ENCODE peak calls at places on chromosomes 5 and 9, in eight cellular contexts. W is fibroblast of lung, X is PC-9, I is AG04449, F is AG09309, Q is HCT116, L is ascending aorta, R is IMR-90. B is an unnamed sample.
A peak's percentile ranks its signal among the peaks of the same experiment; 100 is the strongest.

GRCh38 chr5:22591461-22591860 is 261.7 kb downstream of the CDH12 start:
- DNase-seq in W (no peak), X (no peak), I (no peak), F (no peak), Q (no peak), L (no peak), R (no peak), B (no peak)

GRCh38 chr5:120610145-120610544 is 146.0 kb downstream of the PRR16 start:
- DNase-seq in W (no peak), X (no peak), I (no peak), F (no peak), Q (no peak), L (no peak), R (no peak), B (no peak)

GRCh38 chr5:168227973-168228615 is 63.4 kb upstream of the WWC1 start:
- DNase-seq in W (peak; percentile 27), X (no peak), I (no peak), F (peak; percentile 5), Q (no peak), L (no peak), R (no peak), B (no peak)

GRCh38 chr5:39270172-39270848 is 50.9 kb upstream of the FYB1 start:
- DNase-seq in W (no peak), X (no peak), I (no peak), F (no peak), Q (no peak), L (no peak), R (no peak), B (no peak)

GRCh38 chr9:108567571-108567970 is 288.2 kb downstream of the ACTL7B start:
- DNase-seq in W (no peak), X (no peak), I (no peak), F (no peak), Q (no peak), L (no peak), R (no peak), B (no peak)

GRCh38 chr5:76046761-76047160 is 36.4 kb upstream of the SV2C start:
- DNase-seq in W (no peak), X (no peak), I (no peak), F (no peak), Q (no peak), L (no peak), R (no peak), B (no peak)

GRCh38 chr5:140882591-140882899 is 621 bp downstream of the PCDHA13 start:
- DNase-seq in W (no peak), X (no peak), I (no peak), F (no peak), Q (peak; percentile 46), L (no peak), R (no peak), B (no peak)

GRCh38 chr9:95130484-95130883 is 187.0 kb downstream of the FANCC start:
- DNase-seq in W (no peak), X (no peak), I (no peak), F (no peak), Q (no peak), L (no peak), R (no peak), B (no peak)

GRCh38 chr9:7756088-7756487 is 43.5 kb downstream of the DMAC1 start:
- DNase-seq in W (no peak), X (no peak), I (no peak), F (no peak), Q (no peak), L (no peak), R (no peak), B (no peak)

GRCh38 chr5:84885479-84886258 is 501.0 kb upstream of the EDIL3 start:
- DNase-seq in W (peak; percentile 57), X (no peak), I (peak; percentile 47), F (no peak), Q (no peak), L (peak; percentile 66), R (peak; percentile 78), B (no peak)

GRCh38 chr9:19162956-19163355 is 35.7 kb upstream of the PLIN2 start:
- DNase-seq in W (peak; percentile 55), X (no peak), I (no peak), F (no peak), Q (no peak), L (no peak), R (no peak), B (no peak)

GRCh38 chr9:111483419-111483861 is 743 bp downstream of the ECPAS start:
- DNase-seq in W (no peak), X (no peak), I (no peak), F (no peak), Q (no peak), L (peak; percentile 67), R (no peak), B (no peak)

GRCh38 chr9:68750179-68750685 is 45.2 kb downstream of the PIP5K1B start:
- DNase-seq in W (no peak), X (no peak), I (no peak), F (no peak), Q (no peak), L (no peak), R (no peak), B (no peak)

GRCh38 chr5:94217216-94217615 is 401.2 kb downstream of the KIAA0825 start:
- DNase-seq in W (no peak), X (no peak), I (no peak), F (no peak), Q (no peak), L (no peak), R (peak; percentile 43), B (no peak)

GRCh38 chr5:174384509-174384947 is 339.0 kb downstream of the NSG2 start:
- DNase-seq in W (peak; percentile 90), X (no peak), I (peak; percentile 50), F (peak; percentile 27), Q (no peak), L (no peak), R (peak; percentile 79), B (peak; percentile 86)

GRCh38 chr5:95760291-95761191 is 29.4 kb downstream of the RHOBTB3 start:
- DNase-seq in W (peak; percentile 92), X (peak; percentile 69), I (peak; percentile 99), F (peak; percentile 93), Q (no peak), L (no peak), R (peak; percentile 99), B (peak; percentile 66)

GRCh38 chr5:107563957-107564544 is 106.7 kb downstream of the EFNA5 start:
- DNase-seq in W (peak; percentile 27), X (peak; percentile 59), I (no peak), F (no peak), Q (no peak), L (no peak), R (no peak), B (no peak)

DNA sequence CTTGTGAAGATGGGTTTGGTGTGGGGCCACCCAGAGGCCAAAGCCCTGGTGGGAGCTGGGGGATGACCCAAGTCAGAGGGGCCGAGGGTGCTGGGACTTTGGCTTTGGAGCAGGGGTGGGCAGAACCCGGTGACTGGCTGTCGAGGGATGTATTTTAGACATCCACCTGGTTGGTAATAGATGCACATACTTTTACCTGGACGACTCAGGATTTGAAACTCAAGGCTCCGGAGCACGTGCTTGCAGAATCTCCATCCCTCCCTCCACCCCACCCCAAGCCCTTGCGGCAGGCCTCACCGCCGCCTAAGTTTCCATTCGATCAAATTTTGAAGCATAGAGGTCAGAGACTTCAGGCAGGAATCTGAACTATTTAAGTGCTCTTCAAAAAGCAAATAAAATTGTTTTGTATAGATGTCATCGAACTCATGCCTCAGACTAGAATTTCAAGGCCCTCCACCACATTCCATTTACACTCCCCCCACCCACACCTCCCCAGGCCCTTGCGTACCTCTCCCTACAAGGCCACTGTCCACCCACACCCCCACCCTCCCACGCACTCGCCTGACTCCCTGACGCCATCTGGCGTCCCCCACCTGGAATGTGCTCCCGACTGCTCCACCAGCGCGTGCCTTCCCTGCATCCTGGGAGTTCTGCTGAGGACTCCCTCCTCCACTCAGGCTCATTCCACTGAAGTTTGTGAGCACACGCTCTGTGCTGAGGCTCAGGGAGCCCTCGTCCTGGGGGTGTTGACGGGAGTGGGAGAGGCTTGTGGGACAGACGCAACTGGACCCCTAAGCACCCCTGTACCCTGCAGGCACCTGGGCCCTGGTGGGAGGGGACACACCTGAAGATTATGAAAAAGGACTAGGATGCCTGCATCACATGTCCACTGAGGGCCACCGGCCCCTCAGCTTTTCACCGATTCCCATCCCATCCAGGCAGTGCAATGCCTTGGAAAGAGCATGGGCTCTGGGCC is 56.4 kb upstream of the RPL26L1 start:
- DNase-seq in W (peak; percentile 89), X (peak; percentile 97), I (peak; percentile 99), F (peak; percentile 92), Q (peak; percentile 8), L (peak; percentile 95), R (peak; percentile 99), B (no peak)
- TF ChIP-seq CTCF in W (peak; percentile 50), X (peak; percentile 72), I (peak; percentile 86), F (peak; percentile 69), Q (no peak), L (peak; percentile 24), R (peak; percentile 64), B (peak; percentile 46)

GRCh38 chr5:136584474-136584873 is 219.1 kb upstream of the TRPC7 start:
- DNase-seq in W (no peak), X (no peak), I (no peak), F (no peak), Q (no peak), L (no peak), R (no peak), B (no peak)
- H3K4me3 ChIP-seq in W (no peak overlapping the region), X (no peak overlapping the region), I (no peak overlapping the region), F (no peak overlapping the region), Q (no peak overlapping the region), L (no peak overlapping the region), R (no peak overlapping the region), B (no peak overlapping the region)

DNA sequence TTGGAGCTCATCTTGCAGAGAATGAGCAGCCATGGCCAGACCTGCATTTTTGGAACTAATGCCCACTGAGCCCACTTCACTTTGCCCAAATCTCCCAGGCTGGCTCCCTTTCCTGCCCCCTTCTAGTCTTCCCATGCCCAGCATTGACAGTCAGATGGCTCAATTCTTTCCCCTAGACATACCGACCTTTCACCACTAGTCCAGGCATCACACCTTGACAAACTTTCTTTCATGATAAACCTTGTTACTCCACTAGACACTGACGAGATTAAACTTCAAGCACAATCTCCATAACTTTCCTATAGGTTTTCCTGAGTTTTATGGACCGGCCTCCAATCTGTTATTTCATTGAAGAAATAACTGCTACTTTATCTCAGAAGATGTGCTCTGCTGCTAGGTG is 47.8 kb upstream of the RAI14 start:
- DNase-seq in W (no peak), X (no peak), I (no peak), F (no peak), Q (no peak), L (no peak), R (no peak), B (no peak)
- TF ChIP-seq CTCF in W (no peak), X (no peak), I (no peak), F (no peak), Q (no peak), L (no peak), R (no peak), B (no peak)

DNA sequence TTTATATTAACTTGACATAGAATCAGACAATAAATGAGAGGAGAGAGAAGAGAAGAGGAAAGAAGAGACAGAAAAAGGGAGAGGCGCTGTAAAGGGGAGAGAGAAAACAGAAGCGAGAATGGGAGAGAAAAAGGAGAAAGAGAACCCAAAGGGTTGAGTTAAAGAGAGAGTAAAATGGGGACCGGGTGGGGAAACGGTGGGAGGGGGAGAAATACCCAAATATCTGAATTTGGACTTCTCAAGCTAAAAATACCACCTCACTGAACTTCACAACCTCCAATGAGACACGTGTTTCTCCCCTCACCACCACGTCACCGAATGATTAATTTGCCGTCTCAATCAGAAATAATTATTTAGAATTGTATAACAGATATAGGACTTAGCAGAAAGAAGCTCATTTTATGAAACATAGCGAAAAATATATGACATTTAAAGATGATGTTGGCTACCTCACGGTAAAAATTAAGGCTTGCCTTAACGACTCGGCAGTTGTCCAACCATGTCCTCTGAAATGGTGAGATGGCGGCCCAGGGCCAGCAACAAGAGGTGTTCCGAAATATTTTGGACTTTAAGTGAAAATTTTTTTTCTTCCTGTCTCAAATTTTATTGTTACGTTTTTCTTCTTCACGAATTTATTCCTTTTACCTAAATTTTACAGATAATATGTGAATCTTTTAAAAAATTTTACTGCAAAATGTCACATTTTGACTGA is 204.0 kb downstream of the MEF2C start:
- DNase-seq in W (no peak), X (no peak), I (no peak), F (no peak), Q (no peak), L (no peak), R (no peak), B (no peak)
- H3K4me3 ChIP-seq in W (no peak overlapping the region), X (no peak overlapping the region), I (no peak overlapping the region), F (no peak overlapping the region), Q (no peak overlapping the region), L (no peak overlapping the region), R (no peak overlapping the region), B (no peak overlapping the region)

B was measured in HFF-Myc.